ENCODE peak calls at places on chromosomes 3 and 15, in four cellular contexts. J, G, N and B are unnamed samples.

GRCh38 chr3:68571321-68571720 is 361.0 kb downstream of the TAFA4 start:
- DNase-seq in J (no peak), G (no peak), N (no peak), B (no peak)

GRCh38 chr15:92797168-92798052 is 102.7 kb upstream of the CHD2 start:
- DNase-seq in J (peak; percentile 86), G (no peak), N (peak; percentile 24), B (peak; percentile 76)

GRCh38 chr15:66711886-66712285 is 9.8 kb downstream of the SMAD6 start:
- DNase-seq in J (no peak), G (no peak), N (no peak), B (no peak)

GRCh38 chr3:179652467-179653105 is at the start of gene USP13:
- DNase-seq in J (peak; percentile 83), G (no peak), N (peak; percentile 81), B (peak; percentile 78)

GRCh38 chr15:42891569-42891968 is 29.0 kb downstream of the TTBK2 start:
- DNase-seq in J (peak; percentile 25), G (no peak), N (no peak), B (no peak)

GRCh38 chr3:38141952-38142273 is 3.5 kb downstream of the MYD88 start:
- DNase-seq in J (no peak), G (no peak), N (no peak), B (peak; percentile 58)

GRCh38 chr15:90871097-90871715 is 2.8 kb downstream of the FURIN start:
- DNase-seq in J (peak; percentile 38), G (no peak), N (peak; percentile 31), B (peak; percentile 41)

GRCh38 chr3:120907659-120908029 is 361 bp upstream of the STXBP5L start:
- DNase-seq in J (no peak), G (no peak), N (no peak), B (no peak)

GRCh38 chr3:34859741-34860140 is 779.6 kb upstream of the ARPP21 start:
- DNase-seq in J (no peak), G (no peak), N (no peak), B (no peak)

GRCh38 chr15:94987085-94987484 is 755.7 kb downstream of the MCTP2 start:
- DNase-seq in J (no peak), G (no peak), N (no peak), B (no peak)

GRCh38 chr3:177830411-177830849 is 633.1 kb upstream of the TBL1XR1 start:
- DNase-seq in J (peak; percentile 95), G (peak; percentile 84), N (peak; percentile 68), B (peak; percentile 95)

GRCh38 chr15:66503780-66504562 is 684 bp downstream of the RPL4 start:
- DNase-seq in J (no peak), G (no peak), N (no peak), B (no peak)

GRCh38 chr15:34206016-34206415 is 3.9 kb downstream of the KATNBL1 start:
- DNase-seq in J (no peak), G (no peak), N (no peak), B (peak; percentile 19)

GRCh38 chr3:16801223-16801622 is 83.5 kb upstream of the PLCL2 start:
- DNase-seq in J (peak; percentile 52), G (no peak), N (no peak), B (no peak)

GRCh38 chr3:160400631-160401150 is 1.2 kb downstream of the SMC4 start:
- DNase-seq in J (no peak), G (no peak), N (peak; percentile 19), B (no peak)

GRCh38 chr3:39013921-39014509 is 37.7 kb downstream of the SCN11A start:
- DNase-seq in J (no peak), G (no peak), N (no peak), B (no peak)

GRCh38 chr3:194148383-194148782 is 12.4 kb downstream of the HES1 start:
- DNase-seq in J (peak; percentile 71), G (no peak), N (no peak), B (peak; percentile 79)

GRCh38 chr3:45345849-45346535 is 42.4 kb upstream of the LARS2 start:
- DNase-seq in J (no peak), G (no peak), N (no peak), B (no peak)

GRCh38 chr3:155618575-155618974 is 126.3 kb downstream of the PLCH1 start:
- DNase-seq in J (no peak), G (no peak), N (no peak), B (no peak)

GRCh38 chr3:45067941-45068340 is 41.8 kb downstream of the CLEC3B start:
- DNase-seq in J (no peak), G (no peak), N (no peak), B (no peak)

GRCh38 chr3:151015762-151016161 is 43.2 kb upstream of the CLRN1 start:
- DNase-seq in J (peak; percentile 16), G (peak; percentile 50), N (no peak), B (no peak)

GRCh38 chr15:90594297-90594696 is 64.6 kb downstream of the CRTC3 start:
- DNase-seq in J (peak; percentile 32), G (no peak), N (no peak), B (peak; percentile 89)

GRCh38 chr3:133924041-133924440 is 28.4 kb upstream of the RAB6B start:
- DNase-seq in J (no peak), G (no peak), N (no peak), B (no peak)

GRCh38 chr15:63238796-63239195 is 38.6 kb upstream of the APH1B start:
- DNase-seq in J (peak; percentile 83), G (no peak), N (no peak), B (peak; percentile 66)

GRCh38 chr3:16697437-16698258 is 92.4 kb upstream of the DAZL start:
- DNase-seq in J (peak; percentile 73), G (no peak), N (no peak), B (peak; percentile 42)

GRCh38 chr3:66211779-66212178 is 9.0 kb upstream of the SLC25A26 start:
- DNase-seq in J (no peak), G (no peak), N (no peak), B (no peak)

GRCh38 chr3:55267206-55267930 is 219.7 kb downstream of the WNT5A start:
- DNase-seq in J (no peak), G (peak; percentile 39), N (no peak), B (peak; percentile 9)

GRCh38 chr3:96779810-96780209 is 34.6 kb upstream of the EPHA6 start:
- DNase-seq in J (no peak), G (no peak), N (peak; percentile 15), B (no peak)

GRCh38 chr3:14434541-14435151 is 32.2 kb downstream of the SLC6A6 start:
- DNase-seq in J (no peak), G (no peak), N (no peak), B (no peak)

GRCh38 chr3:171703144-171703543 is 107.1 kb downstream of the PLD1 start:
- DNase-seq in J (no peak), G (no peak), N (no peak), B (no peak)

GRCh38 chr3:153624310-153625030 is 462.4 kb downstream of the RAP2B start:
- DNase-seq in J (no peak), G (no peak), N (no peak), B (no peak)

GRCh38 chr15:71532994-71533393 is 277.4 kb upstream of the NR2E3 start:
- DNase-seq in J (peak; percentile 27), G (no peak), N (peak; percentile 44), B (peak; percentile 74)

GRCh38 chr3:85838921-85839320 is 880.1 kb downstream of the CADM2 start:
- DNase-seq in J (no peak), G (no peak), N (no peak), B (no peak)

GRCh38 chr3:8239718-8240698 is 261.6 kb upstream of the LMCD1 start:
- DNase-seq in J (peak; percentile 74), G (no peak), N (peak; percentile 47), B (peak; percentile 68)

GRCh38 chr3:14510838-14511622 is 29.1 kb downstream of the GRIP2 start:
- DNase-seq in J (no peak), G (no peak), N (peak; percentile 4), B (no peak)

GRCh38 chr3:15647629-15648167 is 46.2 kb downstream of the BTD start:
- DNase-seq in J (peak; percentile 91), G (peak; percentile 78), N (no peak), B (peak; percentile 81)

GRCh38 chr3:55789516-55789915 is 302.4 kb upstream of the WNT5A start:
- DNase-seq in J (no peak), G (no peak), N (no peak), B (no peak)

GRCh38 chr3:56042326-56042951 is 425.8 kb downstream of the ERC2 start:
- DNase-seq in J (peak; percentile 48), G (no peak), N (no peak), B (peak; percentile 61)

GRCh38 chr15:38991126-38991525 is 426.5 kb upstream of the RASGRP1 start:
- DNase-seq in J (peak; percentile 87), G (no peak), N (peak; percentile 8), B (peak; percentile 52)
- TF ChIP-seq CTCF in J (peak; percentile 54), G (peak; percentile 44), N (peak; percentile 47), B (peak; percentile 41)

GRCh38 chr15:77067691-77068367 is 3.1 kb downstream of the TSPAN3 start:
- DNase-seq in J (no peak), G (no peak), N (no peak), B (no peak)

GRCh38 chr15:77066961-77067690 is 3.8 kb downstream of the TSPAN3 start:
- DNase-seq in J (no peak), G (no peak), N (no peak), B (no peak)

GRCh38 chr15:77064118-77064517 is 6.8 kb downstream of the TSPAN3 start:
- DNase-seq in J (no peak), G (no peak), N (no peak), B (no peak)

GRCh38 chr15:77063249-77063648 is 7.7 kb downstream of the TSPAN3 start:
- DNase-seq in J (no peak), G (no peak), N (no peak), B (no peak)

GRCh38 chr15:77064539-77065308 is 6.2 kb downstream of the TSPAN3 start:
- DNase-seq in J (peak; percentile 25), G (no peak), N (no peak), B (peak; percentile 55)
- TF ChIP-seq CTCF in J (no peak), G (no peak), N (no peak), B (no peak)

GRCh38 chr3:12097972-12098371 is 60.7 kb downstream of the TIMP4 start:
- DNase-seq in J (no peak), G (no peak), N (no peak), B (no peak)

GRCh38 chr3:12100784-12101183 is 57.9 kb downstream of the TIMP4 start:
- DNase-seq in J (no peak), G (no peak), N (no peak), B (no peak)

GRCh38 chr3:12098400-12098799 is 60.3 kb downstream of the TIMP4 start:
- DNase-seq in J (no peak), G (no peak), N (no peak), B (no peak)
- TF ChIP-seq CTCF in J (peak; percentile 4), G (no peak), N (no peak), B (no peak)

DNA sequence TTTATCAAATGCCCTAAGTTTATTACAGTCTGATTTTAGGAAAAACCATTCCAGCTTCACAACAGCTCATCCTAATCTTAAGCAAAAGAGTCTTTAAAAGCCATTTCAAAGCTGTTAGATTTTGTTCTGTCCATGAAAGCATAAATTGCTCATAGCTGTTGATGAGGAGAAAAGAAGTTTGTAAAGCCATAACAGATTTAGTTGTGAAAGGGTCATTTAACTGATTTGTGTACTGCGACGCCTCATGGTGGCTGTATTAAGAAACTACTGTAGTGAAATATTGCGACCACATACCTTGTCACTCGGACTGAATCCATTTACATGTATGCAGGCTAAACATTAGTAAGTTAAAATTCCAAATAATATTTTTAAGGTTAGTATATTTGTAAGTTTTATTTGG is 20.9 kb downstream of the BBX start:
- DNase-seq in J (peak; percentile 36), G (no peak), N (peak; percentile 25), B (peak; percentile 30)
- TF ChIP-seq CTCF in J (peak; percentile 11), G (peak; percentile 15), N (peak; percentile 38), B (peak; percentile 29)